ENCODE peak calls at places on chromosomes 5 and 9, in four cellular contexts. One of them, this sample, is unnamed.

GRCh38 chr9:117963493-117963892 is 259.3 kb downstream of the TLR4 start:
- DNase-seq in stimulated activated CD8-positive, alpha-beta memory T cell treated with anti-CD3 and anti-CD28 coated beads, Interleukin-2, amount 100 ng/mL, for 48 hours: no peak
- DNase-seq in heart left ventricle: no peak
- DNase-seq in left cardiac atrium: no peak
- DNase-seq in this sample: no peak

GRCh38 chr9:127384016-127384730 is 12.8 kb upstream of the SLC2A8 start:
- DNase-seq in left cardiac atrium: no peak
- DNase-seq in stimulated activated CD8-positive, alpha-beta memory T cell treated with anti-CD3 and anti-CD28 coated beads, Interleukin-2, amount 100 ng/mL, for 48 hours: no peak
- DNase-seq in heart left ventricle: peak
- DNase-seq in this sample: no peak

GRCh38 chr9:89745601-89746376 is 141.0 kb downstream of the GADD45G start:
- DNase-seq in stimulated activated CD8-positive, alpha-beta memory T cell treated with anti-CD3 and anti-CD28 coated beads, Interleukin-2, amount 100 ng/mL, for 48 hours: no peak
- DNase-seq in left cardiac atrium: no peak
- DNase-seq in heart left ventricle: no peak
- DNase-seq in this sample: no peak

GRCh38 chr5:132050136-132050535 is 10.3 kb upstream of the IL3 start:
- DNase-seq in stimulated activated CD8-positive, alpha-beta memory T cell treated with anti-CD3 and anti-CD28 coated beads, Interleukin-2, amount 100 ng/mL, for 48 hours: no peak
- DNase-seq in heart left ventricle: peak
- DNase-seq in left cardiac atrium: no peak
- DNase-seq in this sample: no peak

GRCh38 chr5:51395666-51396356 is 12.6 kb downstream of the ISL1 start:
- DNase-seq in heart left ventricle: no peak
- DNase-seq in left cardiac atrium: no peak
- DNase-seq in stimulated activated CD8-positive, alpha-beta memory T cell treated with anti-CD3 and anti-CD28 coated beads, Interleukin-2, amount 100 ng/mL, for 48 hours: no peak
- DNase-seq in this sample: no peak

GRCh38 chr5:72468606-72469005 is 38.6 kb downstream of the ZNF366 start:
- DNase-seq in stimulated activated CD8-positive, alpha-beta memory T cell treated with anti-CD3 and anti-CD28 coated beads, Interleukin-2, amount 100 ng/mL, for 48 hours: no peak
- DNase-seq in heart left ventricle: no peak
- DNase-seq in left cardiac atrium: no peak
- DNase-seq in this sample: no peak

GRCh38 chr9:33229359-33230120 is 10.4 kb upstream of the SPINK4 start:
- DNase-seq in heart left ventricle: no peak
- DNase-seq in left cardiac atrium: peak
- DNase-seq in stimulated activated CD8-positive, alpha-beta memory T cell treated with anti-CD3 and anti-CD28 coated beads, Interleukin-2, amount 100 ng/mL, for 48 hours: no peak
- DNase-seq in this sample: no peak

GRCh38 chr9:136204838-136205706 is at the start of gene LHX3:
- DNase-seq in left cardiac atrium: no peak
- DNase-seq in stimulated activated CD8-positive, alpha-beta memory T cell treated with anti-CD3 and anti-CD28 coated beads, Interleukin-2, amount 100 ng/mL, for 48 hours: no peak
- DNase-seq in heart left ventricle: no peak
- DNase-seq in this sample: peak

GRCh38 chr5:68465133-68465532 is 249.6 kb downstream of the PIK3R1 start:
- DNase-seq in heart left ventricle: no peak
- DNase-seq in left cardiac atrium: no peak
- DNase-seq in stimulated activated CD8-positive, alpha-beta memory T cell treated with anti-CD3 and anti-CD28 coated beads, Interleukin-2, amount 100 ng/mL, for 48 hours: peak
- DNase-seq in this sample: no peak

GRCh38 chr9:98783518-98784226 is 12.7 kb downstream of the ANKS6 start:
- DNase-seq in left cardiac atrium: no peak
- DNase-seq in heart left ventricle: no peak
- DNase-seq in stimulated activated CD8-positive, alpha-beta memory T cell treated with anti-CD3 and anti-CD28 coated beads, Interleukin-2, amount 100 ng/mL, for 48 hours: no peak
- DNase-seq in this sample: no peak

GRCh38 chr5:151319334-151319733 is 15.8 kb upstream of the SLC36A3 start:
- DNase-seq in heart left ventricle: no peak
- DNase-seq in stimulated activated CD8-positive, alpha-beta memory T cell treated with anti-CD3 and anti-CD28 coated beads, Interleukin-2, amount 100 ng/mL, for 48 hours: no peak
- DNase-seq in left cardiac atrium: no peak
- DNase-seq in this sample: no peak

GRCh38 chr9:130872912-130873503 is 23.6 kb downstream of the QRFP start:
- DNase-seq in stimulated activated CD8-positive, alpha-beta memory T cell treated with anti-CD3 and anti-CD28 coated beads, Interleukin-2, amount 100 ng/mL, for 48 hours: no peak
- DNase-seq in left cardiac atrium: peak
- DNase-seq in heart left ventricle: no peak
- DNase-seq in this sample: no peak

GRCh38 chr5:179301796-179302195 is 43.5 kb downstream of the ADAMTS2 start:
- DNase-seq in stimulated activated CD8-positive, alpha-beta memory T cell treated with anti-CD3 and anti-CD28 coated beads, Interleukin-2, amount 100 ng/mL, for 48 hours: no peak
- DNase-seq in left cardiac atrium: no peak
- DNase-seq in heart left ventricle: peak
- DNase-seq in this sample: no peak

GRCh38 chr9:75429531-75430454 is 341.5 kb downstream of the OSTF1 start:
- DNase-seq in heart left ventricle: no peak
- DNase-seq in left cardiac atrium: no peak
- DNase-seq in stimulated activated CD8-positive, alpha-beta memory T cell treated with anti-CD3 and anti-CD28 coated beads, Interleukin-2, amount 100 ng/mL, for 48 hours: no peak
- DNase-seq in this sample: no peak

GRCh38 chr5:150175536-150175935 is 9.0 kb downstream of the CDX1 start:
- DNase-seq in left cardiac atrium: no peak
- DNase-seq in stimulated activated CD8-positive, alpha-beta memory T cell treated with anti-CD3 and anti-CD28 coated beads, Interleukin-2, amount 100 ng/mL, for 48 hours: no peak
- DNase-seq in heart left ventricle: no peak
- DNase-seq in this sample: no peak